ENCODE peak calls at places on chromosomes 11 and 22, in four cellular contexts. One of them, this sample, is unnamed.

GRCh38 chr11:67408437-67409200 is 4.7 kb downstream of the TBC1D10C start:
- DNase-seq in tibial nerve: no peak
- DNase-seq in mesenchymal stem cell: no peak
- DNase-seq in cardiac fibroblast: no peak
- DNase-seq in this sample: no peak

GRCh38 chr11:2748061-2748813 is 48.4 kb upstream of the KCNQ1OT1 start:
- DNase-seq in tibial nerve: no peak
- DNase-seq in mesenchymal stem cell: no peak
- DNase-seq in cardiac fibroblast: no peak
- DNase-seq in this sample: no peak

GRCh38 chr11:17314232-17314547 is 37.4 kb upstream of the NCR3LG1 start:
- DNase-seq in tibial nerve: no peak
- DNase-seq in mesenchymal stem cell: peak; percentile 85
- DNase-seq in cardiac fibroblast: peak; percentile 84
- DNase-seq in this sample: peak; percentile 78

GRCh38 chr11:95923730-95924413 is at the start of gene MTMR2:
- DNase-seq in tibial nerve: peak; percentile 50
- DNase-seq in mesenchymal stem cell: peak; percentile 87
- DNase-seq in cardiac fibroblast: peak; percentile 82
- DNase-seq in this sample: peak; percentile 77

GRCh38 chr11:68714047-68714856 is 29.9 kb downstream of the GAL start:
- DNase-seq in tibial nerve: no peak
- DNase-seq in mesenchymal stem cell: no peak
- DNase-seq in cardiac fibroblast: no peak
- DNase-seq in this sample: no peak

GRCh38 chr11:46285594-46286033 is 8.2 kb downstream of the CREB3L1 start:
- DNase-seq in tibial nerve: no peak
- DNase-seq in mesenchymal stem cell: peak; percentile 82
- DNase-seq in cardiac fibroblast: peak; percentile 79
- DNase-seq in this sample: no peak

GRCh38 chr11:114059984-114060401 is 482 bp downstream of the ZBTB16 start:
- DNase-seq in tibial nerve: no peak
- DNase-seq in mesenchymal stem cell: peak; percentile 81
- DNase-seq in cardiac fibroblast: peak; percentile 64
- DNase-seq in this sample: peak; percentile 54

GRCh38 chr11:82714346-82715174 is 19.1 kb downstream of the FAM181B start:
- DNase-seq in tibial nerve: no peak
- DNase-seq in mesenchymal stem cell: no peak
- DNase-seq in cardiac fibroblast: no peak
- DNase-seq in this sample: no peak

GRCh38 chr11:131588057-131588456 is 217.6 kb downstream of the NTM start:
- DNase-seq in tibial nerve: no peak
- DNase-seq in mesenchymal stem cell: no peak
- DNase-seq in cardiac fibroblast: no peak
- DNase-seq in this sample: no peak

GRCh38 chr11:16186680-16187079 is 169.7 kb downstream of the SOX6 start:
- DNase-seq in tibial nerve: no peak
- DNase-seq in mesenchymal stem cell: no peak
- DNase-seq in cardiac fibroblast: no peak
- DNase-seq in this sample: no peak

GRCh38 chr22:25775501-25775900 is 33.5 kb downstream of the MYO18B start:
- DNase-seq in tibial nerve: no peak
- DNase-seq in mesenchymal stem cell: peak; percentile 71
- DNase-seq in cardiac fibroblast: peak; percentile 36
- DNase-seq in this sample: peak; percentile 20

GRCh38 chr11:125075900-125076317 is 12.8 kb downstream of the SLC37A2 start:
- DNase-seq in tibial nerve: no peak
- DNase-seq in mesenchymal stem cell: peak; percentile 60
- DNase-seq in cardiac fibroblast: no peak
- DNase-seq in this sample: no peak

GRCh38 chr11:62439785-62440602 is 21.2 kb downstream of the SCGB1A1 start:
- DNase-seq in tibial nerve: peak; percentile 67
- DNase-seq in mesenchymal stem cell: no peak
- DNase-seq in cardiac fibroblast: peak; percentile 80
- DNase-seq in this sample: no peak

GRCh38 chr22:17882727-17883126 is 108.5 kb upstream of the BID start:
- DNase-seq in tibial nerve: no peak
- DNase-seq in mesenchymal stem cell: no peak
- DNase-seq in cardiac fibroblast: no peak
- DNase-seq in this sample: no peak

GRCh38 chr11:65651589-65652510 is 10.9 kb downstream of the RELA start:
- DNase-seq in tibial nerve: no peak
- DNase-seq in mesenchymal stem cell: peak; percentile 68
- DNase-seq in cardiac fibroblast: peak; percentile 49
- DNase-seq in this sample: peak; percentile 33

GRCh38 chr11:132770802-132771545 is 761.3 kb downstream of the OPCML start:
- DNase-seq in tibial nerve: no peak
- DNase-seq in mesenchymal stem cell: no peak
- DNase-seq in cardiac fibroblast: no peak
- DNase-seq in this sample: peak; percentile 12

GRCh38 chr11:9138612-9139579 is 47.5 kb upstream of the SCUBE2 start:
- DNase-seq in tibial nerve: peak; percentile 34
- DNase-seq in mesenchymal stem cell: peak; percentile 79
- DNase-seq in cardiac fibroblast: peak; percentile 84
- DNase-seq in this sample: peak; percentile 93

GRCh38 chr22:46465793-46466192 is 71.6 kb downstream of the CELSR1 start:
- DNase-seq in tibial nerve: no peak
- DNase-seq in mesenchymal stem cell: no peak
- DNase-seq in cardiac fibroblast: no peak
- DNase-seq in this sample: no peak

GRCh38 chr11:126411971-126412381 is 56.5 kb downstream of the ST3GAL4 start:
- DNase-seq in tibial nerve: no peak
- DNase-seq in mesenchymal stem cell: no peak
- DNase-seq in cardiac fibroblast: peak; percentile 84
- DNase-seq in this sample: no peak

GRCh38 chr22:29216873-29217666 is 11.4 kb downstream of the EMID1 start:
- DNase-seq in tibial nerve: no peak
- DNase-seq in mesenchymal stem cell: peak; percentile 83
- DNase-seq in cardiac fibroblast: peak; percentile 56
- DNase-seq in this sample: no peak

GRCh38 chr11:103529217-103529684 is 420.0 kb downstream of the DYNC2H1 start:
- DNase-seq in tibial nerve: no peak
- DNase-seq in mesenchymal stem cell: peak; percentile 89
- DNase-seq in cardiac fibroblast: peak; percentile 59
- DNase-seq in this sample: peak; percentile 59

DNA sequence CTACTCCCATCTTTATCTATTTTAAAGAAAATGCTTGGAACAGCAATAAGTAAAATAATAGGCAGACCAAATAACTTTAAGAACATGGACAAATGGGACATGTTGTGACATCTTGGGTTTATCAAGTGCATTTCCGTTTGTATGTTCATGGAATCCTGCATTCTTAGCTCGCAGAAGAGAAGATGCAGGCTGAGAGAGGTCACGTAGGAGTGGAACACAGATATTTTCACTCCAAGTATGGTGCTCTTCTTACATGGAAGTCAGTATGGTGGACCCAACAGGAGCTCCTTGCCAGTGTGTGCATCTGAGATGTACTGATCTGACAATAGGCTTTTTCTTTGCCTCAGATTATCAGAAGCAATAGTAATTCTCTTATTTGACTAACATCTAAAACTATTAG is 1.7 kb downstream of the E2F8 start:
- DNase-seq in tibial nerve: no peak
- DNase-seq in mesenchymal stem cell: no peak
- DNase-seq in cardiac fibroblast: no peak
- DNase-seq in this sample: no peak
- H3K4me3 ChIP-seq in tibial nerve: no peak overlapping the region
- H3K4me3 ChIP-seq in mesenchymal stem cell: no peak overlapping the region
- H3K4me3 ChIP-seq in cardiac fibroblast: no peak overlapping the region
- H3K4me3 ChIP-seq in this sample: no peak overlapping the region

GRCh38 chr22:36258750-36259619 is 6.1 kb downstream of the APOL1 start:
- DNase-seq in tibial nerve: no peak
- DNase-seq in mesenchymal stem cell: peak; percentile 61
- DNase-seq in cardiac fibroblast: peak; percentile 77
- DNase-seq in this sample: peak; percentile 65
- H3K4me3 ChIP-seq in tibial nerve: no peak overlapping the region
- H3K4me3 ChIP-seq in mesenchymal stem cell: no peak overlapping the region
- H3K4me3 ChIP-seq in cardiac fibroblast: no peak overlapping the region
- H3K4me3 ChIP-seq in this sample: no peak overlapping the region

DNA sequence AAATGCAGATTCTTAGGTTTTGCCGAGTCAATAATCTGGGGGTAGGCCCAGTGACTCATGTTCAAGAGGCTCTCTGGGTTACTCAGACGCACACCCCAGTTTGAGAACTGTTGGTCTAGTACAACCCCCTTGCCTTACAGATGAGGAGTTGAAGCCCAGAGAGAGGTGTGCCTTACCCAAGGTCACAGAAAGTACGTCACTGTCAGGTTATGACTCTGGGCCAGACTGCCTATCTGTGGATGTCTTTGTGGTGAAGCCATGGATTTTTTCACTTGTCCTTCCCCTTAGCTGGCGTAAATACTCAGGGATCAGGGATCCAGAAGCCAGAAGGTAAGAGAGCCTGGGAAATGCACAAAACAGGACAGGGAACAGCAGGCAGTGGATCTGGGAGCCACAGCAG is 25.2 kb upstream of the NECTIN1 start:
- DNase-seq in tibial nerve: no peak
- DNase-seq in mesenchymal stem cell: no peak
- DNase-seq in cardiac fibroblast: no peak
- DNase-seq in this sample: no peak
- H3K4me3 ChIP-seq in tibial nerve: no peak overlapping the region
- H3K4me3 ChIP-seq in mesenchymal stem cell: no peak overlapping the region
- H3K4me3 ChIP-seq in cardiac fibroblast: no peak overlapping the region
- H3K4me3 ChIP-seq in this sample: no peak overlapping the region

DNA sequence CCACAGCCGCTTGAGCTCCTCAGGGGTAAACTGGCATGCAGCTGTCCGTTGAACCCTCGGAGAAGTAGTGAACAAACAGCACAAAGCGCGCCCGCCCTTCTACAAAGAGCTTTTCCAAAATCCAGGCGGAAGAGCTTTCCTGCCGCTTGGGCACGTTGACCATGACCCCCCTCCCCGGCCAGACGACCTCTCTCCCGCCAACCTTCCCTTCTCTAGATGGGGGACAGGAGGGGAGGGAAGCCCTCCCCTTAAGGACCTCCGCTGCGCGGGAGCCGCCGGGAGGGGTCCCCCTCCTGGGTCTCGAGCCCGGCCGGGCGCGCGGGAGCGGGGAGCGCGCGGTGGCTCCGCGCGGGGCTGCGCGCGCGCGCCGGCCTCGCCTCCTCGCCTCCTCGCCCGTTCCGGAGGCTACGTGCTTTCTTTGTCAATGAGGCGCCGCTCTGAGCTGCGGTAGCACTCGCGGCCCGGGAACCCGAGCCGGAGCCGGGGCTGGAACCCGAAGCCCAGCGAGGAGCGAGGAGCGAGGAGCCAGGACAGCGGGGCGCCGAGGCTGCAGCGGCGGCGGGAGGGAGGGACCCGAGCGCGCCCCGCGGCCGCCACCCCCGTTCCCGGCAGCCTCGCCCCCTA is 118.6 kb downstream of the HIPK3 start:
- DNase-seq in tibial nerve: no peak
- DNase-seq in mesenchymal stem cell: peak; percentile 26
- DNase-seq in cardiac fibroblast: peak; percentile 45
- DNase-seq in this sample: peak; percentile 35
- H3K4me3 ChIP-seq in tibial nerve: peak within 1 kb of the TSS; percentile 37
- H3K4me3 ChIP-seq in mesenchymal stem cell: peak within 1 kb of the TSS; percentile 73
- H3K4me3 ChIP-seq in cardiac fibroblast: peak within 1 kb of the TSS; percentile 65
- H3K4me3 ChIP-seq in this sample: peak within 1 kb of the TSS; percentile 64

GRCh38 chr11:60948251-60948650 is 3.7 kb downstream of the SLC15A3 start:
- DNase-seq in tibial nerve: no peak
- DNase-seq in mesenchymal stem cell: no peak
- DNase-seq in cardiac fibroblast: no peak
- DNase-seq in this sample: no peak
- H3K4me3 ChIP-seq in tibial nerve: no peak overlapping the region
- H3K4me3 ChIP-seq in mesenchymal stem cell: no peak overlapping the region
- H3K4me3 ChIP-seq in cardiac fibroblast: no peak overlapping the region
- H3K4me3 ChIP-seq in this sample: no peak overlapping the region